ENCODE peak calls at places on chromosomes 11 and 22, in six cellular contexts. U is ovary, L is adrenal gland, D is stomach, F is esophagus squamous epithelium, A is OCI-LY7. P is an unnamed sample. For H3K9me3, the result is how much of the 10 kb centered on the place peaks cover.

GRCh38 chr22:30555282-30556210 is 9.0 kb upstream of the SEC14L6 start:
- DNase-seq in L (no peak), A (no peak), D (no peak), U (no peak), F (no peak), P (no peak)

GRCh38 chr22:43530864-43531201 is 119.0 kb downstream of the MPPED1 start:
- DNase-seq in D (no peak), F (no peak), A (no peak), U (no peak), L (no peak), P (peak)

GRCh38 chr11:19379465-19379864 is 138.7 kb upstream of the E2F8 start:
- DNase-seq in A (no peak), D (no peak), U (no peak), L (no peak), F (no peak), P (no peak)

GRCh38 chr11:134360050-134360835 is 28.5 kb downstream of the GLB1L2 start:
- DNase-seq in L (peak), U (peak), A (peak), F (no peak), D (peak), P (no peak)

GRCh38 chr22:35458547-35459422 is 58.8 kb downstream of the MCM5 start:
- DNase-seq in U (no peak), D (no peak), F (no peak), A (no peak), L (no peak), P (no peak)

GRCh38 chr22:29216873-29217666 is 11.4 kb downstream of the EMID1 start:
- DNase-seq in F (no peak), L (peak), U (no peak), A (no peak), D (no peak), P (no peak)

GRCh38 chr11:2383823-2384722 is 7.0 kb downstream of the CD81 start:
- DNase-seq in L (no peak), D (no peak), A (peak), F (no peak), U (peak), P (peak)

GRCh38 chr11:65859812-65860277 is 388 bp upstream of the MUS81 start:
- DNase-seq in L (peak), F (no peak), U (no peak), A (no peak), D (no peak), P (no peak)

GRCh38 chr11:45997599-45997998 is 75.1 kb downstream of the LARGE2 start:
- DNase-seq in F (no peak), U (no peak), D (no peak), A (no peak), L (no peak), P (no peak)

GRCh38 chr11:72721689-72722049 is 30.5 kb downstream of the ARAP1 start:
- DNase-seq in A (peak), L (peak), D (peak), F (no peak), U (peak), P (peak)

GRCh38 chr11:114377612-114378267 is 22.6 kb downstream of the C11orf71 start:
- DNase-seq in D (no peak), L (no peak), U (no peak), F (no peak), A (no peak), P (no peak)

GRCh38 chr11:79697905-79698304 is 257.1 kb upstream of the TENM4 start:
- DNase-seq in F (no peak), L (no peak), D (no peak), A (no peak), U (no peak), P (no peak)

GRCh38 chr11:110184974-110185597 is 91.9 kb downstream of the ZC3H12C start:
- DNase-seq in A (no peak), U (peak), F (no peak), L (peak), D (no peak), P (peak)

GRCh38 chr11:3710485-3711259 is 39.5 kb upstream of the CHRNA10 start:
- DNase-seq in A (no peak), F (no peak), U (no peak), L (no peak), D (no peak), P (no peak)

GRCh38 chr22:36510384-36510783 is 3.5 kb upstream of the FOXRED2 start:
- DNase-seq in D (no peak), A (no peak), L (peak), U (no peak), F (no peak), P (no peak)

GRCh38 chr11:86499723-86500129 is 125.0 kb downstream of the CCDC81 start:
- DNase-seq in L (peak), A (no peak), D (peak), F (no peak), U (no peak), P (no peak)

GRCh38 chr11:32562839-32563599 is 20.6 kb upstream of the EIF3M start:
- DNase-seq in L (no peak), A (no peak), U (no peak), F (no peak), D (no peak), P (no peak)

GRCh38 chr11:24754406-24754805 is 257.6 kb downstream of the LUZP2 start:
- DNase-seq in L (no peak), U (no peak), A (no peak), F (no peak), D (no peak), P (no peak)

GRCh38 chr11:2211113-2211971 is 39.7 kb upstream of the TH start:
- DNase-seq in F (no peak), L (no peak), D (peak), U (no peak), A (no peak), P (no peak)

GRCh38 chr22:40001800-40002577 is 7.2 kb downstream of the FAM83F start:
- DNase-seq in L (no peak), U (no peak), F (no peak), A (no peak), D (no peak), P (no peak)

GRCh38 chr11:68340003-68340767 is 27.8 kb downstream of the LRP5 start:
- DNase-seq in D (no peak), A (peak), F (no peak), U (no peak), L (no peak), P (no peak)

GRCh38 chr22:32584650-32585049 is 110.0 kb downstream of the FBXO7 start:
- DNase-seq in L (no peak), U (no peak), D (no peak), F (no peak), A (no peak), P (no peak)

GRCh38 chr22:35616043-35616442 is 1.1 kb downstream of the MB start:
- DNase-seq in U (no peak), A (no peak), F (no peak), L (no peak), D (no peak), P (no peak)

GRCh38 chr11:64888761-64889511 is 10.5 kb upstream of the EHD1 start:
- DNase-seq in D (peak), F (no peak), A (no peak), U (no peak), L (no peak), P (no peak)

GRCh38 chr11:128964463-128964930 is 21.8 kb upstream of the TP53AIP1 start:
- DNase-seq in L (no peak), D (no peak), F (no peak), A (no peak), U (no peak), P (no peak)

GRCh38 chr11:3989891-3990290 is 104.7 kb upstream of the RRM1 start:
- DNase-seq in F (no peak), L (no peak), D (no peak), A (no peak), U (no peak), P (no peak)

GRCh38 chr11:120655589-120655988 is 144.0 kb downstream of the GRIK4 start:
- DNase-seq in U (no peak), A (no peak), F (no peak), L (no peak), D (no peak), P (no peak)

GRCh38 chr11:8808226-8808585 is 102.8 kb upstream of the AKIP1 start:
- DNase-seq in L (no peak), U (no peak), F (no peak), A (no peak), D (no peak), P (no peak)
- H3K4me3 ChIP-seq in L (peak), U (peak), F (peak), A (no peak), D (peak), P (peak)

GRCh38 chr11:116513894-116514293 is 258.9 kb downstream of the BUD13 start:
- DNase-seq in F (no peak), D (no peak), A (no peak), L (peak), U (no peak), P (no peak)

GRCh38 chr11:116517077-116517476 is 255.7 kb downstream of the BUD13 start:
- DNase-seq in A (no peak), D (peak), F (no peak), U (no peak), L (no peak), P (no peak)

GRCh38 chr11:116517584-116517983 is 255.2 kb downstream of the BUD13 start:
- DNase-seq in L (no peak), U (no peak), F (no peak), A (no peak), D (peak), P (no peak)

GRCh38 chr11:116513278-116513823 is 259.4 kb downstream of the BUD13 start:
- DNase-seq in D (no peak), A (no peak), L (no peak), U (no peak), F (no peak), P (no peak)

DNA sequence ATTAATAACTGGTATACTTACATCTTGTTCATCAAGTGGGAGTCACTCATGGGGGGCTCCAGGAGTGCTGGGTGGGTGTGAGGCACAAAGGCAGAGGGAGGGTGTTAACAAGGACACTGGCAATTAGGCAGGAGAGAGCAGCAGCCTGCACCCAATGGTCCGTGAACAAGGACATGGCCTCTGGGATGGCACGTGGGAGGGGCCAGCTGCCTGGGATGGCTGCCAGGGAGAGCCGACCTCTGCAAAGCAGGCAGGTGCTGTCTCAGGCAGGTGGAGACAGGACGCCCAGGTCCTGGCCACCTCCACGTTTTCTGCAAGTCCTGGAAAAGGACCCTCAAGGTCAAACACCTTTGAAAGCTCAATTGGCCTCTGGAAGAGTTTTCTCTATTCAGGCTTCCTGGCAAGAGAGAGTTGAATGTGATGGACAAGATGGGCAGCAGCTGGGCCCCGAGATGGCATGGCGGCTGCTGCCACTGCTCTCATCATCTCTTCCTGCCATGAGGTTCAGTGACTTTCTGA is 257.1 kb downstream of the BUD13 start:
- DNase-seq in L (no peak), D (peak), U (peak), A (no peak), F (no peak), P (no peak)
- TF ChIP-seq CTCF in L (no peak), D (no peak), U (no peak), A (no peak), F (no peak), P (no peak)

GRCh38 chr11:93209476-93209875 is 11.7 kb upstream of the SLC36A4 start:
- DNase-seq in L (no peak), F (no peak), A (no peak), D (no peak), U (no peak), P (no peak)
- H3K9me3 ChIP-seq in L (under half), F (under half), A (under half), D (under half), U (under half), P (under half)

GRCh38 chr22:19879996-19880785 is 25.5 kb upstream of the GNB1L start:
- DNase-seq in D (no peak), A (no peak), F (no peak), L (peak), U (peak), P (no peak)
- H3K4me3 ChIP-seq in D (no peak), A (no peak), F (no peak), L (no peak), U (no peak), P (no peak)

GRCh38 chr11:9120659-9121350 is 29.4 kb upstream of the SCUBE2 start:
- DNase-seq in L (no peak), A (no peak), D (no peak), F (no peak), U (no peak), P (no peak)
- TF ChIP-seq CTCF in L (no peak), A (peak), D (no peak), F (no peak), U (no peak), P (peak)

DNA sequence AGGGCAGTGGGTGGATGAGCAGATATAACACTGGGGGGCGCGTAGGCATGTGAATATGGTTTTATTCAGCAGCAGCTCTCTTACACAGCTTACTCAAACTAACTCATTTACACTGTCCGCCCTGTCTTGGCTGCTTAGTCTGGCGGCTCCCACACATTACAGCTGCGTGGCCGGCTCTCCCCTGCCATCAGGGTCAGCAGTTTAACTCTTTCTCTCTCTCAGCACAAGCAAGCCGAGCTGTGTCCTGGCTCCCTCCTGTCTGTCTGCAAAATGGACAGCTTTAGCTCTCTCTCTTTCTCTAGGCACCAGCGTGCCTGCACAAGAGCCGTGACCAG is 1310.2 kb upstream of the RAG2 start:
- DNase-seq in F (no peak), L (no peak), U (peak), D (no peak), A (no peak), P (no peak)
- H3K9me3 ChIP-seq in F (under half), L (under half), U (under half), D (under half), A (under half), P (under half)

DNA sequence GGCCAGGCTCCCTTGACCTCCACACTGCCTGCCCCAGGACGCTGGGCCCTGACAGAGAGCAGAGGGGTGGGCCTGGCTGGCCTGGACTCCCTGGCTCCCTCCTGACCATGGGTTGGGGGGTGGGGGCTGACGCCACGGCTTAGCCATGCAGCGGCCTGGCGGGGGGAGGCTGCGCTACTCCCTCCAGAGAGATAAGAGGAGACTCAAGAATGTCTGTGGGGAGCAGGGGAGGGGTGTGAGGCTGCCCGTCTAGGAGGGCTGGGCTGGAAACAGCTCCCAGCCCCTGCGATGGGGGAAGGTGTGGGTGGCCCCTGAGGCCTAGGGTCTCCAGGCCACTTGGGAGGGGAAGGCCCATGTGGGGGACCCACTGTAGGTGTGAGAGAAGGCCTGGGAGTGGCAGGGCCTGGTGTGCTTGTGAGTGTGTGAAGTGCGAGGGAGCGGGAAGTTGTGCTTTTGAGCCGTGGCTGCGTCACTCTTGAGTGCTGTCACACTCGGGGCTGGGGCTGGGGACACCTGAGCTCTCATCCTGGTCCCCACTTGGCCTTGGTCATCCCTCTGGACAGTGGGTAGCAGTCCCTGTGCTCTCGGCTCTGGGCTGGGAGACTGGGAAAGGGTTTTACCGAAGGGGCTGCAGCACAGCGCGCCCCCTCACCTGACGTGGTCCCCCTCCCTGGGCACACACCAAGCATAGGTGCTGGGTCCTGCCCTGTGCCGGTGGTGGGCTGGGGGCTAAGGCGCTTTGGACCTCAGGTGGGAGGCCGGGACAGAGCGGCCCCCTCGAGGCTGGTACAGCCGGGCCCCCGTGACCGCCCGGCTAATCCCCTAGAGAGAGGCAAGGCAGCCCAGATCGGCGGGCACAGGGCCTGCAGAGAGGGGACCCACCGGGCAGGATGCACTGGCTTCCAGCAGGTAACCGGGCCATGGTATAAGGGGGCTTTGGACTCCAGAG is 2.4 kb downstream of the MYRF start:
- DNase-seq in U (peak), F (no peak), D (peak), A (no peak), L (no peak), P (no peak)
- H3K4me3 ChIP-seq in U (peak), F (no peak), D (peak), A (no peak), L (no peak), P (no peak)

P was measured in keratinocyte.